ENCODE peak calls at places on chromosomes 16 and 17, in ten cellular contexts. B is IMR-90; V is aorta; Z is right atrium auricular region; G is CD8-positive, alpha-beta memory T cell; U is ovary; T is GM23248; D is A549; R is CD8-positive, alpha-beta T cell; Y is GM23338. F is an unnamed sample. For H3K4me1, the result is how much of the 10 kb centered on the place peaks cover.

GRCh38 chr16:20747030-20747816 is 5.6 kb upstream of the THUMPD1 start:
- DNase-seq in B (no peak), V (no peak), Z (no peak), G (no peak), U (no peak), T (no peak), D (no peak), R (no peak), Y (peak), F (no peak)

GRCh38 chr17:76345377-76345945 is 8.3 kb downstream of the PRPSAP1 start:
- DNase-seq in B (peak), V (peak), Z (no peak), G (no peak), U (no peak), T (peak), D (no peak), R (no peak), Y (no peak), F (no peak)

GRCh38 chr17:9982159-9982558 is 77.1 kb upstream of the RCVRN start:
- DNase-seq in B (no peak), V (no peak), Z (no peak), G (no peak), U (no peak), T (no peak), D (peak), R (no peak), Y (peak), F (no peak)

GRCh38 chr17:72978593-72979218 is 113.8 kb downstream of the SLC39A11 start:
- DNase-seq in B (no peak), V (no peak), Z (no peak), G (no peak), U (no peak), T (no peak), D (no peak), R (no peak), Y (no peak), F (no peak)

GRCh38 chr16:22191089-22191965 is 14.8 kb upstream of the EEF2K start:
- DNase-seq in B (peak), V (peak), Z (peak), G (peak), U (peak), T (peak), D (peak), R (peak), Y (peak), F (peak)

GRCh38 chr16:82033683-82034300 is 1.3 kb upstream of the HSD17B2 start:
- DNase-seq in B (no peak), V (no peak), Z (no peak), G (no peak), U (no peak), T (no peak), D (no peak), R (no peak), Y (no peak), F (no peak)

GRCh38 chr16:4936181-4936990 is 562 bp downstream of the PPL start:
- DNase-seq in B (no peak), V (no peak), Z (no peak), G (no peak), U (peak), T (peak), D (no peak), R (no peak), Y (peak), F (no peak)

GRCh38 chr16:11550651-11551498 is 35.8 kb downstream of the LITAF start:
- DNase-seq in B (no peak), V (no peak), Z (no peak), G (no peak), U (no peak), T (no peak), D (no peak), R (no peak), Y (no peak), F (no peak)

GRCh38 chr17:607341-608060 is 107.1 kb downstream of the VPS53 start:
- DNase-seq in B (peak), V (no peak), Z (no peak), G (no peak), U (no peak), T (no peak), D (no peak), R (no peak), Y (no peak), F (no peak)

GRCh38 chr16:30728904-30729672 is 19.1 kb upstream of the PHKG2 start:
- DNase-seq in B (no peak), V (no peak), Z (no peak), G (no peak), U (no peak), T (no peak), D (no peak), R (no peak), Y (peak), F (no peak)

GRCh38 chr17:67821871-67822367 is 3.4 kb upstream of the BPTF start:
- DNase-seq in B (no peak), V (no peak), Z (peak), G (no peak), U (no peak), T (no peak), D (no peak), R (no peak), Y (no peak), F (no peak)

GRCh38 chr16:56709686-56710040 is 20.3 kb upstream of the NUP93 start:
- DNase-seq in B (no peak), V (no peak), Z (no peak), G (no peak), U (no peak), T (no peak), D (no peak), R (no peak), Y (no peak), F (no peak)
- H3K4me1 ChIP-seq in B (under half), V (under half), Z (under half), G (under half), U (under half), T (under half), D (under half), R (under half), Y (under half), F (under half)

DNA sequence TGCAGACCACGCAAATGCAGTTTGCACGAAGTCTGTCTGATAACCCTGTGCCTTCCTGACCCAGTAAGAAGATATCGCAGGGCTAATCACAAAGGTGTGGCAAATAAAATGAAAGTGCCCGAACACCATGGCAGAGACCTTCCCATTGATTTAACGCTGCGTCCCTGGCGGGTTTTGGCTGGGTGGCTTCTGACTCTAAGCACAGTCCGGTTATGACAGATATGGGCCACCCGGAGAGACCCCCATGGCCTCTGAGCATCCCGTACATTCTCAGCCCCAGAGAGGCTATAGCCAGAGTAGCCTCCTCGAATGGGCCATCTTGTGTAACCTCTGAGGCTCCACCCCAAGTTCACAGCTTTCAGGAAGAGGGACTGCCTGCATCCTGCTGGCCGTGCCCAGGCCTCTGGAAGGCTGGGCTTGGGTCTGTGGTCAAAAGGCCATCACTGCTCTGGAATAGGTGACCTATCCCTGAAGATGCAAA is 5.5 kb downstream of the FOXC2 start:
- DNase-seq in B (no peak), V (peak), Z (no peak), G (no peak), U (no peak), T (no peak), D (no peak), R (no peak), Y (no peak), F (no peak)
- H3K27ac ChIP-seq in B (no peak), V (peak), Z (peak), G (no peak), U (no peak), T (no peak), D (no peak), R (no peak), Y (no peak), F (no peak)

DNA sequence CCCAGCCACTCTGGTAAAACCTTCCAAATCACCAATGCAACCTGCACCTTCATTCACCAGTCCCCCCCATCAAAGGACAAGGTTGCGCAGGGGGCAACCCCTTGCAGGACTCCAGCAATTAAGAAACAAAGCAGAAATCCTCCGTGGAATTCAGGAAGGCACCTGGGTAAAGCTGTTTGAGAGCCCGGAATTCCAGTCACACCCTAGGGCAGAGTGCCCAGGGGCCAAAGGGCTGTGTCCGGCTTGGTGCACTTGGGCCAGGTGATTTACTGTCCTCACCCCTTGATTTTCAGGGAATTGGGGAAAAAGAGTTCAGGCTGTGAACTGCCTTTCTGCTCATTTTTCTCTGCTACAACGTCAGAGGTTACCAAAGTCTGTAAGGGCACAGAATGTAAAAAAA is 266.6 kb upstream of the PSMD7 start:
- DNase-seq in B (no peak), V (no peak), Z (no peak), G (no peak), U (no peak), T (no peak), D (no peak), R (no peak), Y (no peak), F (no peak)
- H3K4me1 ChIP-seq in B (under half), V (under half), Z (under half), G (under half), U (under half), T (under half), D (under half), R (under half), Y (half or more), F (under half)

DNA sequence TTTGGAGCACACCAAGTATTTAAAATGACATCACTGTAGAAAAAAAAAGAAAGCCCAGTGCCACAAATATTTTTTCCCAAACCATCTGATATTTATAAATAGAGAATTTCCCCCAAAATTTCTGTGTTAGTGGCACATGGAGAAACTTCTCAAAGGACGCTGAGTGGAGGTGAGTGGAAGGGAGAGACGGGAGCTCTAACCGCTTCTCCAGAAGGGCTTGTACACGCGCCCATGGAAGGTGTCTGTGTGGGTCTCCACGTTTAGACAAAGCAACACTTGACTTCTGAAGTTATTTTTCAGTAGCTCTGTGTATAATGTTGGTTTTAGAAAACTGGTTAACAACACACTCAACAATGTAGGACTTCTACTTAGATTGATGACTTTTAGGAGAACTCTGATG is 1.0 kb downstream of the MYOCD start:
- DNase-seq in B (no peak), V (no peak), Z (no peak), G (no peak), U (no peak), T (no peak), D (no peak), R (no peak), Y (no peak), F (no peak)
- H3K27ac ChIP-seq in B (peak), V (peak), Z (peak), G (no peak), U (no peak), T (no peak), D (peak), R (no peak), Y (no peak), F (no peak)

GRCh38 chr17:34242553-34242952 is 12.5 kb upstream of the CCL2 start:
- DNase-seq in B (no peak), V (no peak), Z (no peak), G (no peak), U (no peak), T (no peak), D (no peak), R (no peak), Y (no peak), F (no peak)
- H3K4me1 ChIP-seq in B (under half), V (under half), Z (under half), G (under half), U (under half), T (under half), D (under half), R (under half), Y (under half), F (under half)

GRCh38 chr16:2498531-2499253 is 15.1 kb upstream of the ATP6V0C start:
- DNase-seq in B (no peak), V (no peak), Z (no peak), G (no peak), U (no peak), T (no peak), D (no peak), R (no peak), Y (no peak), F (no peak)
- H3K27ac ChIP-seq in B (no peak), V (no peak), Z (peak), G (no peak), U (no peak), T (no peak), D (no peak), R (no peak), Y (no peak), F (no peak)

DNA sequence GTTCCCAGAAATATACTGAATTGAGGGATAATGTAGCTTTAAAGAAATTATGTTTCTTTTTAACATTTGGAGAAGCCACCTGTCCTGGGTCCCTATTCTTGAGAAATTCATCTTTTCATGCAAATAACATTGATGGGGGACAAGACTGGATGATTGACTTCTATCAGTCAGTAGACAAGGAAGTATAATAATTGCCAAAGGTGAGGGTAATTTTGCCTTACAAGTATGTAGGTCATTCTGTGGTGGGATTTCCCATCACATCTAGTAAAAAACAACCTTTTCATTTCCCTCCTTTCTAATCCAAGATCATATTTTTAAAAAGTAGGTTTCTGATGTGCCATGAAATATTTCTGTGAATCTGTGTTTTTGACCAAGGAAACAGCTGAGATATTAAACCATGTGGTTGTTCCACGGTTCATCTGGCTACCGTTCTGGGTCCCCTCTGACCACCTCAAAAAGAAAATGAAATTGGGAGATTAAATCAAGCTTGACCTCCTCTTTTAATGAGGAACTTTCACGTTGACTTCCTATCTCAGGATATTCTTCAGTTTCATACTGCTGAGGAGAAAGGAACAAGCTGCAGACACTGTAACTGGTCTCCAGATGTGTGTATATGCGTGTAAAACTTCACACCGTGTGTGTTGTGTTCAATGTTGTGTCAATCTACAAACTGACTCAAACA is 138.6 kb downstream of the MAP2K6 start:
- DNase-seq in B (no peak), V (no peak), Z (no peak), G (no peak), U (no peak), T (no peak), D (no peak), R (no peak), Y (no peak), F (no peak)
- H3K4me1 ChIP-seq in B (under half), V (under half), Z (under half), G (under half), U (under half), T (under half), D (under half), R (under half), Y (under half), F (under half)